ENCODE peak calls at places on chromosomes 7 and 10, in four cellular contexts. E is cardiac muscle cell, H is lung, M is heart left ventricle. K is an unnamed sample.

GRCh38 chr7:13879994-13880686 is 109.3 kb downstream of the ETV1 start:
- DNase-seq in E (no peak), H (no peak), M (no peak), K (peak; percentile 46)

GRCh38 chr10:48470115-48470892 is 134.6 kb downstream of the ARHGAP22 start:
- DNase-seq in E (peak; percentile 42), H (no peak), M (no peak), K (no peak)

GRCh38 chr7:128876978-128877755 is 14.5 kb downstream of the ATP6V1F start:
- DNase-seq in E (no peak), H (no peak), M (no peak), K (no peak)

GRCh38 chr7:22150221-22150620 is 204.5 kb upstream of the CDCA7L start:
- DNase-seq in E (no peak), H (no peak), M (no peak), K (no peak)

GRCh38 chr10:49768329-49768728 is 6.2 kb upstream of the OGDHL start:
- DNase-seq in E (no peak), H (no peak), M (no peak), K (no peak)

GRCh38 chr7:76071316-76072242 is 23.7 kb downstream of the MDH2 start:
- DNase-seq in E (peak; percentile 60), H (no peak), M (no peak), K (no peak)

GRCh38 chr10:131764929-131765328 is 135.9 kb upstream of the PPP2R2D start:
- DNase-seq in E (no peak), H (no peak), M (no peak), K (no peak)

GRCh38 chr10:79171504-79171903 is 102.7 kb downstream of the ZMIZ1 start:
- DNase-seq in E (no peak), H (no peak), M (no peak), K (no peak)

GRCh38 chr10:97169063-97169462 is 16.7 kb downstream of the SLIT1 start:
- DNase-seq in E (no peak), H (no peak), M (no peak), K (no peak)

GRCh38 chr10:3132036-3133025 is 40.3 kb downstream of the PITRM1 start:
- DNase-seq in E (no peak), H (no peak), M (no peak), K (no peak)

GRCh38 chr10:133010095-133010837 is 67.9 kb upstream of the CFAP46 start:
- DNase-seq in E (no peak), H (no peak), M (no peak), K (no peak)

GRCh38 chr7:1829111-1829510 is 159.0 kb downstream of the ELFN1 start:
- DNase-seq in E (no peak), H (no peak), M (no peak), K (no peak)

GRCh38 chr10:86030312-86030711 is 336.3 kb downstream of the GRID1 start:
- DNase-seq in E (no peak), H (no peak), M (no peak), K (no peak)

GRCh38 chr7:144255471-144255897 is 9.1 kb downstream of the OR2A7 start:
- DNase-seq in E (no peak), H (no peak), M (no peak), K (no peak)

GRCh38 chr10:132523561-132524442 is 13.8 kb upstream of the INPP5A start:
- DNase-seq in E (no peak), H (no peak), M (peak; percentile 4), K (no peak)

GRCh38 chr7:158029431-158029938 is 558.1 kb downstream of the PTPRN2 start:
- DNase-seq in E (no peak), H (no peak), M (no peak), K (no peak)

GRCh38 chr10:99682752-99683151 is 23.4 kb downstream of the ENTPD7 start:
- DNase-seq in E (no peak), H (no peak), M (no peak), K (peak; percentile 14)

GRCh38 chr10:78945838-78946237 is 122.9 kb upstream of the ZMIZ1 start:
- DNase-seq in E (no peak), H (no peak), M (no peak), K (no peak)

GRCh38 chr10:70784476-70784875 is 701 bp downstream of the TBATA start:
- DNase-seq in E (no peak), H (no peak), M (no peak), K (no peak)

GRCh38 chr7:50869108-50869716 is 86.5 kb upstream of the GRB10 start:
- DNase-seq in E (no peak), H (no peak), M (no peak), K (no peak)

GRCh38 chr10:101616415-101617101 is 28.4 kb downstream of the DPCD start:
- DNase-seq in E (no peak), H (no peak), M (no peak), K (no peak)

GRCh38 chr7:92634924-92635519 is 44.8 kb upstream of the FAM133B start:
- DNase-seq in E (no peak), H (no peak), M (no peak), K (no peak)

GRCh38 chr10:11235771-11236170 is 218.1 kb downstream of the CELF2 start:
- DNase-seq in E (no peak), H (no peak), M (no peak), K (no peak)

GRCh38 chr7:926061-927030 is 28.1 kb downstream of the ADAP1 start:
- DNase-seq in E (no peak), H (no peak), M (peak; percentile 5), K (no peak)

GRCh38 chr10:37976880-37977203 is 395 bp upstream of the ZNF25 start:
- DNase-seq in E (no peak), H (no peak), M (no peak), K (no peak)

DNA sequence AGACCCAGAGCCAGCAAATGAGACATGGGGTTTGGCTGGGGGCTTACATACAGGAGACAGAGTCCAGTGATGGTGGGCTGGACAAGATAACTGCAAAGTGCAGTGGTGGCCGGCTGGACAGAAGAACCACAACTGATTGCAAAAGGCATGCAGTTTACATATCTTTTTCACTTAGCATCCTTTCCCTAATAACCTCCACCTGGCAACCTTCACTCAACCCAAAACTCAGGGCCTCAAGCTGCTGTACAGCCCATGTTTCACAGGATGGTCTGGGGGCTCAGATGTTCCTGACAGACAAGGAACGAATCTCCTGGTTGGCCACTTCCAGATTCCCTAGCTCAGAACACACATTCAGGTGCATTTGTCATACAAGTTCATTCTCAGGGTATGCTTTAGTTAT is 7.8 kb upstream of the PDCD4 start:
- DNase-seq in E (no peak), H (no peak), M (no peak), K (no peak)
- H3K4me1 ChIP-seq in E (peaks cover 13% of the 10 kb centered on the region), H (peaks cover 13% of the 10 kb centered on the region), M (peaks cover 99% of the 10 kb centered on the region), K (peaks cover 3% of the 10 kb centered on the region)

GRCh38 chr10:35334297-35334696 is 2.0 kb upstream of the CCNY start:
- DNase-seq in E (no peak), H (no peak), M (no peak), K (no peak)

GRCh38 chr10:35335718-35336083 is 608 bp upstream of the CCNY start:
- DNase-seq in E (no peak), H (no peak), M (no peak), K (no peak)

GRCh38 chr10:35336921-35337741 is 822 bp downstream of the CCNY start:
- DNase-seq in E (peak; percentile 65), H (peak; percentile 48), M (peak; percentile 43), K (peak; percentile 22)

GRCh38 chr10:35335133-35335532 is 1.2 kb upstream of the CCNY start:
- DNase-seq in E (no peak), H (no peak), M (no peak), K (no peak)

GRCh38 chr10:35336084-35336831 is at the start of gene CCNY:
- DNase-seq in E (peak; percentile 82), H (peak; percentile 83), M (peak; percentile 88), K (peak; percentile 72)
- H3K4me1 ChIP-seq in E (peaks cover 41% of the 10 kb centered on the region), H (peaks cover 14% of the 10 kb centered on the region), M (peaks cover 68% of the 10 kb centered on the region), K (no peaks in the 10 kb centered on the region)

GRCh38 chr7:134246761-134247160 is 70.0 kb downstream of the SLC35B4 start:
- DNase-seq in E (no peak), H (no peak), M (no peak), K (no peak)

GRCh38 chr7:134245253-134245652 is 71.5 kb downstream of the SLC35B4 start:
- DNase-seq in E (no peak), H (no peak), M (no peak), K (no peak)

DNA sequence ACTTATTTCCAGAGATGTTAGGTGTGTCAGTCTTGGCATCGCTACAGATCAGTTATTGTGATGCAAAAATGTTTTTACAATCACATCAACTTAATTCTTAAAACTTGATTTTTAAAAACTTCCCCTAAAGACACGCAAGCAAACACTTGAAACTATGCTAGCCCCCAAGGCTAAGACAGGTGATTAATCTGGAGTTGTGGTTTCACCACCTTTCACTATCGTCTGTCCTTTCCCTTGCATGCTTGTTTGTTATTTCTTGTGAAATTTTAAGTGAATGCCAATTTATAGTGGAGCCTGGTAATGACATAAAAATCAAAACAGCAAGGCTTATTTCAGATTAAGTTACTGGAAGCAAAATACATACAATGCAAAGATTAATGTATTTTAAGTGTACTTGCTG is 70.4 kb downstream of the SLC35B4 start:
- DNase-seq in E (no peak), H (no peak), M (no peak), K (no peak)
- H3K4me1 ChIP-seq in E (no peaks in the 10 kb centered on the region), H (no peaks in the 10 kb centered on the region), M (no peaks in the 10 kb centered on the region), K (no peaks in the 10 kb centered on the region)

GRCh38 chr10:28327494-28327886 is 24.6 kb upstream of the MPP7 start:
- DNase-seq in E (peak; percentile 51), H (no peak), M (no peak), K (no peak)
- H3K4me1 ChIP-seq in E (peaks cover 30% of the 10 kb centered on the region), H (peaks cover 2% of the 10 kb centered on the region), M (peaks cover 36% of the 10 kb centered on the region), K (no peaks in the 10 kb centered on the region)

K was measured in prostate gland.